ENCODE peak calls at places on chromosome 19, in six cellular contexts. X, H, S, G, R and Z are unnamed samples.

GRCh38 chr19:54431255-54431838 is 16.1 kb downstream of the TTYH1 start:
- DNase-seq in X (no peak), H (no peak), S (peak; percentile 89), G (no peak), R (no peak), Z (no peak)

GRCh38 chr19:7657047-7657779 is 11.6 kb upstream of the RETN start:
- DNase-seq in X (no peak), H (no peak), S (no peak), G (no peak), R (no peak), Z (no peak)

GRCh38 chr19:46818812-46819211 is 30.4 kb upstream of the SLC1A5 start:
- DNase-seq in X (no peak), H (no peak), S (no peak), G (no peak), R (no peak), Z (peak; percentile 58)

GRCh38 chr19:6103217-6103644 is 7.1 kb downstream of the RFX2 start:
- DNase-seq in X (peak; percentile 86), H (peak; percentile 94), S (peak; percentile 84), G (no peak), R (peak; percentile 78), Z (no peak)

GRCh38 chr19:53877361-53877766 is 4.6 kb upstream of the PRKCG start:
- DNase-seq in X (no peak), H (no peak), S (no peak), G (no peak), R (no peak), Z (no peak)

GRCh38 chr19:43620061-43621001 is 902 bp upstream of the ZNF428 start:
- DNase-seq in X (no peak), H (peak; percentile 93), S (no peak), G (no peak), R (no peak), Z (no peak)

GRCh38 chr19:16376649-16377048 is 52.0 kb downstream of the KLF2 start:
- DNase-seq in X (no peak), H (no peak), S (no peak), G (peak; percentile 33), R (no peak), Z (peak; percentile 31)

GRCh38 chr19:8648240-8648639 is 17.8 kb downstream of the NFILZ start:
- DNase-seq in X (no peak), H (no peak), S (no peak), G (no peak), R (no peak), Z (no peak)

GRCh38 chr19:38975214-38975860 is at the start of gene FBXO17:
- DNase-seq in X (peak; percentile 25), H (no peak), S (peak; percentile 42), G (peak; percentile 84), R (peak; percentile 75), Z (peak; percentile 12)

GRCh38 chr19:16525751-16526481 is 16.3 kb downstream of the CHERP start:
- DNase-seq in X (no peak), H (no peak), S (no peak), G (no peak), R (no peak), Z (no peak)

GRCh38 chr19:35027851-35028599 is 2.2 kb upstream of the SCN1B start:
- DNase-seq in X (no peak), H (no peak), S (no peak), G (no peak), R (no peak), Z (no peak)

GRCh38 chr19:11019824-11020223 is 59.0 kb downstream of the SMARCA4 start:
- DNase-seq in X (no peak), H (no peak), S (no peak), G (no peak), R (peak; percentile 44), Z (no peak)

GRCh38 chr19:3527250-3527910 is 11.6 kb upstream of the TEKTIP1 start:
- DNase-seq in X (no peak), H (no peak), S (no peak), G (no peak), R (no peak), Z (no peak)

GRCh38 chr19:30722801-30723200 is 350.6 kb downstream of the ZNF536 start:
- DNase-seq in X (no peak), H (no peak), S (no peak), G (no peak), R (no peak), Z (no peak)

GRCh38 chr19:4097501-4097900 is 26.4 kb downstream of the MAP2K2 start:
- DNase-seq in X (no peak), H (no peak), S (no peak), G (no peak), R (peak; percentile 52), Z (no peak)

GRCh38 chr19:37886571-37886970 is 19.8 kb downstream of the WDR87 start:
- DNase-seq in X (no peak), H (no peak), S (no peak), G (no peak), R (no peak), Z (no peak)

GRCh38 chr19:19105365-19106060 is 32.8 kb downstream of the TMEM161A start:
- DNase-seq in X (no peak), H (no peak), S (peak; percentile 39), G (peak; percentile 48), R (peak; percentile 84), Z (no peak)

GRCh38 chr19:35006342-35006998 is 6.3 kb downstream of the GRAMD1A start:
- DNase-seq in X (no peak), H (no peak), S (peak; percentile 72), G (peak; percentile 98), R (no peak), Z (no peak)

GRCh38 chr19:54478677-54479266 is 5.7 kb upstream of the CDC42EP5 start:
- DNase-seq in X (no peak), H (no peak), S (no peak), G (no peak), R (no peak), Z (peak; percentile 34)

GRCh38 chr19:16197188-16197621 is 506 bp upstream of the AP1M1 start:
- DNase-seq in X (no peak), H (no peak), S (no peak), G (no peak), R (no peak), Z (no peak)

GRCh38 chr19:40745402-40745780 is 4.9 kb downstream of the ACTMAP start:
- DNase-seq in X (no peak), H (no peak), S (no peak), G (no peak), R (no peak), Z (no peak)

GRCh38 chr19:9986787-9987281 is 23.5 kb downstream of the COL5A3 start:
- DNase-seq in X (peak; percentile 47), H (no peak), S (no peak), G (no peak), R (peak; percentile 78), Z (no peak)
- TF ChIP-seq POLR2A in X (no peak), H (no peak), S (no peak), G (no peak), R (no peak), Z (no peak)

GRCh38 chr19:49193822-49194394 is 36.3 kb downstream of the TRPM4 start:
- DNase-seq in X (no peak), H (no peak), S (no peak), G (no peak), R (no peak), Z (no peak)
- TF ChIP-seq POLR2A in X (no peak), H (no peak), S (no peak), G (no peak), R (no peak), Z (no peak)

GRCh38 chr19:52296773-52297600 is at the start of gene ZNF480:
- DNase-seq in X (peak; percentile 71), H (peak; percentile 93), S (peak; percentile 75), G (peak; percentile 63), R (peak; percentile 77), Z (peak; percentile 87)

GRCh38 chr19:52296400-52296772 is 583 bp upstream of the ZNF480 start:
- DNase-seq in X (no peak), H (no peak), S (no peak), G (no peak), R (no peak), Z (no peak)

GRCh38 chr19:52286256-52286655 is 10.7 kb upstream of the ZNF480 start:
- DNase-seq in X (no peak), H (no peak), S (no peak), G (no peak), R (no peak), Z (no peak)

GRCh38 chr19:52297601-52298358 is 811 bp downstream of the ZNF480 start:
- DNase-seq in X (no peak), H (no peak), S (peak; percentile 4), G (no peak), R (no peak), Z (peak; percentile 24)

DNA sequence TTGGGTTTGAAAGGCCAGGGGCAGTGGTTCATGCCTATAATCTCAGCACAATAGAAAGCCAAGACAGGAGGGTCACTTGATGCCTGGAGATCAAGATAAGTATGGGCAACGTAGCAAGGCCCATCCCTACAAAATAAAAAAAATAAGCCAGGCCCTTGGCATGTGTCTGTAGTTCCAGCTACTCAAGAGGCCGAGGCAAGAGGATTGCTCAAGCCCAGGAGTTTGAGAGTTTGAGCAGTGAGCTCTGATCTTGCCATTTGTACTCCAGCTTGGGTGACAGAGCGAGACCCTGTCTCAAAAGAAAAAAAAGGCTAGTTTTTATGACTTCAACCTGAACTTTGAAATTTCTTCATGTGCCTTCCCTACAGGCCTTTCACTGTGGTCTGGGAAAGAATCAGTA is 5.2 kb upstream of the ZNF480 start:
- DNase-seq in X (no peak), H (no peak), S (no peak), G (no peak), R (no peak), Z (no peak)
- TF ChIP-seq POLR2A in X (no peak), H (no peak), S (no peak), G (no peak), R (no peak), Z (no peak)

GRCh38 chr19:887599-887998 is 5.4 kb downstream of the MED16 start:
- DNase-seq in X (no peak), H (no peak), S (no peak), G (no peak), R (no peak), Z (no peak)

GRCh38 chr19:889662-890295 is 3.2 kb downstream of the MED16 start:
- DNase-seq in X (no peak), H (no peak), S (no peak), G (no peak), R (no peak), Z (no peak)

GRCh38 chr19:887072-887471 is 5.9 kb downstream of the MED16 start:
- DNase-seq in X (no peak), H (no peak), S (no peak), G (no peak), R (no peak), Z (no peak)

GRCh38 chr19:890831-891230 is 2.2 kb downstream of the MED16 start:
- DNase-seq in X (no peak), H (no peak), S (no peak), G (no peak), R (no peak), Z (no peak)

DNA sequence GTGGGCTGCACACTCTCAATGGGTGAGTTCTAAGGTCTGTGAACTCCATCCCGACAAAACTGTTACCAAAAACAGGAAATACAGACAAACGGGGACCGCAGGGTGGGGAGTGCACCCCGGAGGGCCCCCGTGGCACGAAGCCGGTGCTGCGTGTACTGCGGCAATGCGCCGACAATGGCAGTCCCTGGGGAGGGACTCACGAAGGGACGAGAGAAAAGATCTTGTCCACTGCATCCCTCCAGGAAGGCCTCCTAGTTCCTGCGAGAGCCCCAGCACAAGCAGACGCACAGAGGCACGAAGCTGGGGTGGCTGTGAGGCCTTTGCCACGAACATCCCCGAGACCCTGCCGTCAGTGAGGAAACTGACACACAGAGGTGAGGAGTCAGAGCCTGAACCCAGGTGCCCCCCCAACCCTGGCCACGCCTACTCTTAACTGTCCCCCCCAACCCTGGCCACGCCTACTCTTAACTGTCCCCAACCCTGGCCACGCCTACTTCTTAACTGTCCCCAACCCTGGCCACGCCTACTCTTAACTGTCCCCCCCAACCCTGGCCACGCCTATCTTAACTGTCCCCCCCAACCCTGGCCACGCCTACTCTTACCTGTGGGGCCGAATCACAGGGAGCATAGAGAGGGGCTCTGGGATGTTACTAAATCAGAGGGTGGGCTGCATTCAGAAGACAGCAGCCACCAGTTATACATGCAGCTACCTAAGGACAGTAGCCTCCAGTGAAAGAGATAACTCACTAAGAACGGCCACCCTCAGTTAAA is 4.2 kb downstream of the MED16 start:
- DNase-seq in X (no peak), H (no peak), S (no peak), G (no peak), R (no peak), Z (peak; percentile 63)
- TF ChIP-seq POLR2A in X (no peak), H (no peak), S (no peak), G (no peak), R (no peak), Z (no peak)